ENCODE peak calls at places on chromosome 13, in four cellular contexts. One of them, this sample, is unnamed. For H3K4me1, the result is how much of the 10 kb centered on the place peaks cover.

GRCh38 chr13:33450956-33451709 is 165.6 kb upstream of the STARD13 start:
- DNase-seq in stomach: peak
- DNase-seq in heart right ventricle: no peak
- DNase-seq in PC-9: no peak
- DNase-seq in this sample: no peak

GRCh38 chr13:76885203-76886004 is 801 bp downstream of the KCTD12 start:
- DNase-seq in PC-9: no peak
- DNase-seq in heart right ventricle: peak
- DNase-seq in stomach: peak
- DNase-seq in this sample: peak

GRCh38 chr13:107650081-107650701 is 565.1 kb downstream of the LIG4 start:
- DNase-seq in heart right ventricle: peak
- DNase-seq in PC-9: no peak
- DNase-seq in stomach: peak
- DNase-seq in this sample: peak

GRCh38 chr13:41411536-41411935 is 45.8 kb upstream of the RGCC start:
- DNase-seq in PC-9: no peak
- DNase-seq in heart right ventricle: peak
- DNase-seq in stomach: no peak
- DNase-seq in this sample: no peak

GRCh38 chr13:113816925-113817859 is 46.7 kb downstream of the GAS6 start:
- DNase-seq in PC-9: peak
- DNase-seq in heart right ventricle: peak
- DNase-seq in stomach: peak
- DNase-seq in this sample: peak

GRCh38 chr13:28495586-28496564 is 947 bp upstream of the FLT1 start:
- DNase-seq in heart right ventricle: no peak
- DNase-seq in PC-9: no peak
- DNase-seq in stomach: no peak
- DNase-seq in this sample: no peak

GRCh38 chr13:45441633-45442032 is 23.1 kb upstream of the COG3 start:
- DNase-seq in stomach: no peak
- DNase-seq in PC-9: no peak
- DNase-seq in heart right ventricle: no peak
- DNase-seq in this sample: no peak

GRCh38 chr13:70568571-70568970 is 460.3 kb upstream of the KLHL1 start:
- DNase-seq in stomach: no peak
- DNase-seq in PC-9: no peak
- DNase-seq in heart right ventricle: no peak
- DNase-seq in this sample: no peak

GRCh38 chr13:107216046-107216715 is 648.2 kb upstream of the ARGLU1 start:
- DNase-seq in stomach: no peak
- DNase-seq in PC-9: no peak
- DNase-seq in heart right ventricle: no peak
- DNase-seq in this sample: no peak

GRCh38 chr13:33870046-33870668 is 52.2 kb downstream of the RFC3 start:
- DNase-seq in stomach: no peak
- DNase-seq in heart right ventricle: no peak
- DNase-seq in PC-9: no peak
- DNase-seq in this sample: no peak

GRCh38 chr13:94384217-94384905 is 95.1 kb downstream of the DCT start:
- DNase-seq in PC-9: no peak
- DNase-seq in heart right ventricle: no peak
- DNase-seq in stomach: no peak
- DNase-seq in this sample: no peak

GRCh38 chr13:27125357-27126282 is 46.0 kb downstream of the USP12 start:
- DNase-seq in stomach: no peak
- DNase-seq in heart right ventricle: no peak
- DNase-seq in PC-9: no peak
- DNase-seq in this sample: no peak

GRCh38 chr13:20065516-20065915 is 95.3 kb downstream of the GJA3 start:
- DNase-seq in heart right ventricle: no peak
- DNase-seq in PC-9: no peak
- DNase-seq in stomach: no peak
- DNase-seq in this sample: no peak

GRCh38 chr13:98504029-98504351 is 72.9 kb downstream of the STK24 start:
- DNase-seq in stomach: no peak
- DNase-seq in PC-9: no peak
- DNase-seq in heart right ventricle: no peak
- DNase-seq in this sample: no peak

GRCh38 chr13:79724348-79725103 is 243.6 kb downstream of the NDFIP2 start:
- DNase-seq in heart right ventricle: no peak
- DNase-seq in stomach: no peak
- DNase-seq in PC-9: peak
- DNase-seq in this sample: no peak

GRCh38 chr13:94933230-94933751 is 220.9 kb upstream of the SOX21 start:
- DNase-seq in heart right ventricle: no peak
- DNase-seq in stomach: no peak
- DNase-seq in PC-9: no peak
- DNase-seq in this sample: no peak

GRCh38 chr13:78254113-78254512 is 335.5 kb upstream of the EDNRB start:
- DNase-seq in stomach: no peak
- DNase-seq in PC-9: no peak
- DNase-seq in heart right ventricle: no peak
- DNase-seq in this sample: no peak

GRCh38 chr13:107301724-107302374 is 733.9 kb upstream of the ARGLU1 start:
- DNase-seq in PC-9: no peak
- DNase-seq in heart right ventricle: no peak
- DNase-seq in stomach: no peak
- DNase-seq in this sample: no peak

GRCh38 chr13:105735269-105735668 is 800.2 kb downstream of the EFNB2 start:
- DNase-seq in heart right ventricle: no peak
- DNase-seq in stomach: no peak
- DNase-seq in PC-9: no peak
- DNase-seq in this sample: no peak

GRCh38 chr13:114107686-114108081 is 24.7 kb downstream of the RASA3 start:
- DNase-seq in stomach: no peak
- DNase-seq in heart right ventricle: no peak
- DNase-seq in PC-9: no peak
- DNase-seq in this sample: no peak

GRCh38 chr13:48006396-48006795 is 5.3 kb upstream of the SUCLA2 start:
- DNase-seq in PC-9: peak
- DNase-seq in stomach: no peak
- DNase-seq in heart right ventricle: no peak
- DNase-seq in this sample: no peak

GRCh38 chr13:25727250-25727649 is 324.6 kb downstream of the SHISA2 start:
- DNase-seq in PC-9: no peak
- DNase-seq in heart right ventricle: no peak
- DNase-seq in stomach: peak
- DNase-seq in this sample: peak

GRCh38 chr13:105817011-105817410 is 718.5 kb downstream of the EFNB2 start:
- DNase-seq in heart right ventricle: no peak
- DNase-seq in PC-9: peak
- DNase-seq in stomach: no peak
- DNase-seq in this sample: no peak

GRCh38 chr13:69264362-69265334 is 843.0 kb upstream of the ATXN8OS start:
- DNase-seq in heart right ventricle: no peak
- DNase-seq in PC-9: no peak
- DNase-seq in stomach: no peak
- DNase-seq in this sample: no peak

GRCh38 chr13:19957320-19958118 is 1.0 kb upstream of the ZMYM2 start:
- DNase-seq in stomach: peak
- DNase-seq in heart right ventricle: peak
- DNase-seq in PC-9: peak
- DNase-seq in this sample: peak

GRCh38 chr13:96216543-96216942 is 126.6 kb downstream of the HS6ST3 start:
- DNase-seq in stomach: no peak
- DNase-seq in PC-9: no peak
- DNase-seq in heart right ventricle: no peak
- DNase-seq in this sample: no peak

GRCh38 chr13:97934590-97934989 is 18.9 kb upstream of the IPO5 start:
- DNase-seq in PC-9: no peak
- DNase-seq in stomach: no peak
- DNase-seq in heart right ventricle: peak
- DNase-seq in this sample: no peak

GRCh38 chr13:33379597-33379996 is 94.0 kb upstream of the STARD13 start:
- DNase-seq in heart right ventricle: no peak
- DNase-seq in PC-9: no peak
- DNase-seq in stomach: no peak
- DNase-seq in this sample: no peak

GRCh38 chr13:69641773-69642172 is 465.9 kb upstream of the ATXN8OS start:
- DNase-seq in PC-9: no peak
- DNase-seq in stomach: no peak
- DNase-seq in heart right ventricle: no peak
- DNase-seq in this sample: no peak

GRCh38 chr13:51091839-51092238 is 19.2 kb downstream of the C13orf42 start:
- DNase-seq in PC-9: no peak
- DNase-seq in stomach: no peak
- DNase-seq in heart right ventricle: no peak
- DNase-seq in this sample: no peak
- TF ChIP-seq CTCF in PC-9: no peak
- TF ChIP-seq CTCF in stomach: no peak
- TF ChIP-seq CTCF in heart right ventricle: no peak
- TF ChIP-seq CTCF in this sample: no peak

GRCh38 chr13:36807616-36808015 is 11.4 kb upstream of the RFXAP start:
- DNase-seq in stomach: no peak
- DNase-seq in heart right ventricle: no peak
- DNase-seq in PC-9: peak
- DNase-seq in this sample: no peak
- H3K4me1 ChIP-seq in stomach: under half
- H3K4me1 ChIP-seq in heart right ventricle: under half
- H3K4me1 ChIP-seq in PC-9: under half
- H3K4me1 ChIP-seq in this sample: under half

GRCh38 chr13:31168736-31169135 is 7.0 kb upstream of the HSPH1 start:
- DNase-seq in stomach: no peak
- DNase-seq in heart right ventricle: no peak
- DNase-seq in PC-9: no peak
- DNase-seq in this sample: no peak
- TF ChIP-seq CTCF in stomach: no peak
- TF ChIP-seq CTCF in heart right ventricle: no peak
- TF ChIP-seq CTCF in PC-9: no peak
- TF ChIP-seq CTCF in this sample: no peak

GRCh38 chr13:24269803-24270202 is 39.6 kb upstream of the C1QTNF9 start:
- DNase-seq in PC-9: no peak
- DNase-seq in heart right ventricle: no peak
- DNase-seq in stomach: no peak
- DNase-seq in this sample: no peak
- H3K4me1 ChIP-seq in PC-9: under half
- H3K4me1 ChIP-seq in heart right ventricle: half or more
- H3K4me1 ChIP-seq in stomach: half or more
- H3K4me1 ChIP-seq in this sample: under half

DNA sequence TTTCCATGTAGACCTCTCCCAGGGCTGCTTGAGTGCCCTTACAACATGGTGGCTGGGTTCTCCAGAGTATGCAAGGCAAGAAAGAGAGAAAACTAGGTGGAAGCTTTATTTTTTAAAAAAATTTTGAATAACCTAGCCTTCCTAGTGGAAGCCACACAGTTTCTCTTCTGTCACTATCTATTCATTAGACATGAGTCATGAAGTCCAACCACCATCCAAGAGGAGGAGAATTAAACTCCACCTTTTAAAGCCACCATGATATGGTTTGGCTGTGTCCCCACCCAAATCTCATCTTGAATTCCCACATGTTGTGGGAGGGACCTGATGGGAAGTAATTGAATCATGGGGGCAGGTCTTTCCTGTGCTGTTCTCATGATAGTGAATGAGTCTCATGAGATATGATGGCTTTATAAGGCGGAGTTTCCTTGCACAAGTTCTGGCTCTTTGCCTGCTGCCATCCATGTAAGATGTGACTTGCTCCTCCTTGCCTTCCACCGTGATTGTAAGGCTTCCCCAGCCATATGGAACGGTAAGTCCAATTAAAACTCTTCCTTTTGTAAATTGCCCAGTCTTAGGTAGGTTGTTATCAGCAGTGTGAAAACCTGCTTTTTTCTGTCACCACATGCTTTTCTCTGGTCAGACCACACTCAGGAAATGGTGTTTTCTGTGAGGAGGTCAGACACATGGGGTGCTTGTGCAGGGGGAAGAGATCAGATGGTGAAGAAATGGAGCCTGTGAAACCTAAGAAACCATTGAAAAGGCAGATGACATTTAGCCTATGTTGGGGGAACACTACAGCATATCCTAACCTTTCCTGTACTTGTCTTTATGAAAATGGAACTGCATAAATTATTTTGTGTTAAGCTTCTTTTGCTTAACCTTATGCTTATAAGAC is 57.7 kb downstream of the ANKRD10 start:
- DNase-seq in stomach: no peak
- DNase-seq in heart right ventricle: no peak
- DNase-seq in PC-9: no peak
- DNase-seq in this sample: no peak
- TF ChIP-seq CTCF in stomach: no peak
- TF ChIP-seq CTCF in heart right ventricle: no peak
- TF ChIP-seq CTCF in PC-9: no peak
- TF ChIP-seq CTCF in this sample: no peak

GRCh38 chr13:29952245-29952644 is 101.8 kb upstream of the UBL3 start:
- DNase-seq in PC-9: peak
- DNase-seq in heart right ventricle: no peak
- DNase-seq in stomach: no peak
- DNase-seq in this sample: no peak
- H3K4me1 ChIP-seq in PC-9: under half
- H3K4me1 ChIP-seq in heart right ventricle: under half
- H3K4me1 ChIP-seq in stomach: under half
- H3K4me1 ChIP-seq in this sample: under half